ENCODE peak calls at places on chromosomes 2 and 18, in seven cellular contexts. One of them, this sample, is unnamed.

GRCh38 chr18:57640749-57641148 is 19.1 kb upstream of the NARS1 start:
- DNase-seq in AG09309: no peak
- DNase-seq in heart left ventricle: no peak
- DNase-seq in RWPE1: no peak
- DNase-seq in GM06990: no peak
- DNase-seq in endothelial cell of umbilical vein: no peak
- DNase-seq in fibroblast of villous mesenchyme: no peak
- DNase-seq in this sample: no peak

GRCh38 chr2:43068730-43069517 is 157.5 kb downstream of the ZFP36L2 start:
- DNase-seq in GM06990: no peak
- DNase-seq in endothelial cell of umbilical vein: no peak
- DNase-seq in AG09309: no peak
- DNase-seq in heart left ventricle: no peak
- DNase-seq in fibroblast of villous mesenchyme: peak
- DNase-seq in RWPE1: no peak
- DNase-seq in this sample: no peak

GRCh38 chr2:239827511-239827865 is 197.7 kb downstream of the NDUFA10 start:
- DNase-seq in endothelial cell of umbilical vein: no peak
- DNase-seq in AG09309: no peak
- DNase-seq in GM06990: no peak
- DNase-seq in fibroblast of villous mesenchyme: no peak
- DNase-seq in RWPE1: no peak
- DNase-seq in heart left ventricle: peak
- DNase-seq in this sample: no peak

GRCh38 chr2:224646242-224646846 is 61.2 kb upstream of the CUL3 start:
- DNase-seq in RWPE1: no peak
- DNase-seq in AG09309: no peak
- DNase-seq in GM06990: no peak
- DNase-seq in fibroblast of villous mesenchyme: peak
- DNase-seq in heart left ventricle: no peak
- DNase-seq in endothelial cell of umbilical vein: peak
- DNase-seq in this sample: no peak

GRCh38 chr2:174901075-174901474 is 104.1 kb downstream of the CHN1 start:
- DNase-seq in GM06990: no peak
- DNase-seq in AG09309: no peak
- DNase-seq in RWPE1: no peak
- DNase-seq in fibroblast of villous mesenchyme: peak
- DNase-seq in endothelial cell of umbilical vein: no peak
- DNase-seq in heart left ventricle: no peak
- DNase-seq in this sample: no peak

GRCh38 chr2:91477731-91478672 is 2786.5 kb downstream of the RPIA start:
- DNase-seq in heart left ventricle: peak
- DNase-seq in GM06990: peak
- DNase-seq in fibroblast of villous mesenchyme: no peak
- DNase-seq in AG09309: no peak
- DNase-seq in endothelial cell of umbilical vein: peak
- DNase-seq in RWPE1: peak
- DNase-seq in this sample: no peak

GRCh38 chr18:73952296-73952946 is 195.2 kb downstream of the FBXO15 start:
- DNase-seq in GM06990: no peak
- DNase-seq in AG09309: no peak
- DNase-seq in fibroblast of villous mesenchyme: no peak
- DNase-seq in heart left ventricle: no peak
- DNase-seq in endothelial cell of umbilical vein: no peak
- DNase-seq in RWPE1: no peak
- DNase-seq in this sample: no peak

GRCh38 chr2:217301142-217301541 is 441.3 kb upstream of the TNP1 start:
- DNase-seq in heart left ventricle: peak
- DNase-seq in AG09309: no peak
- DNase-seq in RWPE1: no peak
- DNase-seq in endothelial cell of umbilical vein: no peak
- DNase-seq in GM06990: no peak
- DNase-seq in fibroblast of villous mesenchyme: no peak
- DNase-seq in this sample: no peak

GRCh38 chr2:10688921-10689807 is 611 bp downstream of the NOL10 start:
- DNase-seq in fibroblast of villous mesenchyme: no peak
- DNase-seq in endothelial cell of umbilical vein: peak
- DNase-seq in heart left ventricle: peak
- DNase-seq in AG09309: no peak
- DNase-seq in GM06990: no peak
- DNase-seq in RWPE1: no peak
- DNase-seq in this sample: no peak

GRCh38 chr2:201890447-201890846 is 84.1 kb downstream of the CDK15 start:
- DNase-seq in fibroblast of villous mesenchyme: peak
- DNase-seq in heart left ventricle: no peak
- DNase-seq in AG09309: no peak
- DNase-seq in GM06990: no peak
- DNase-seq in RWPE1: peak
- DNase-seq in endothelial cell of umbilical vein: peak
- DNase-seq in this sample: no peak

GRCh38 chr2:145692971-145693478 is 1173.1 kb upstream of the ZEB2 start:
- DNase-seq in fibroblast of villous mesenchyme: peak
- DNase-seq in RWPE1: peak
- DNase-seq in GM06990: peak
- DNase-seq in AG09309: peak
- DNase-seq in heart left ventricle: no peak
- DNase-seq in endothelial cell of umbilical vein: no peak
- DNase-seq in this sample: peak

GRCh38 chr18:62329676-62330454 is 4.8 kb downstream of the TNFRSF11A start:
- DNase-seq in AG09309: peak
- DNase-seq in endothelial cell of umbilical vein: peak
- DNase-seq in fibroblast of villous mesenchyme: peak
- DNase-seq in RWPE1: no peak
- DNase-seq in heart left ventricle: peak
- DNase-seq in GM06990: no peak
- DNase-seq in this sample: no peak

GRCh38 chr2:157746234-157746950 is 117.7 kb upstream of the ACVR1C start:
- DNase-seq in fibroblast of villous mesenchyme: peak
- DNase-seq in endothelial cell of umbilical vein: no peak
- DNase-seq in GM06990: no peak
- DNase-seq in AG09309: no peak
- DNase-seq in RWPE1: no peak
- DNase-seq in heart left ventricle: no peak
- DNase-seq in this sample: no peak

GRCh38 chr2:178732913-178733312 is 74.3 kb downstream of the TTN start:
- DNase-seq in RWPE1: no peak
- DNase-seq in AG09309: no peak
- DNase-seq in GM06990: no peak
- DNase-seq in fibroblast of villous mesenchyme: no peak
- DNase-seq in heart left ventricle: no peak
- DNase-seq in endothelial cell of umbilical vein: no peak
- DNase-seq in this sample: no peak

GRCh38 chr2:42450136-42450535 is 43.6 kb downstream of the KCNG3 start:
- DNase-seq in fibroblast of villous mesenchyme: no peak
- DNase-seq in GM06990: no peak
- DNase-seq in endothelial cell of umbilical vein: no peak
- DNase-seq in AG09309: no peak
- DNase-seq in heart left ventricle: no peak
- DNase-seq in RWPE1: peak
- DNase-seq in this sample: no peak

GRCh38 chr2:238027591-238028415 is 33.0 kb upstream of the SCLY start:
- DNase-seq in RWPE1: no peak
- DNase-seq in AG09309: no peak
- DNase-seq in endothelial cell of umbilical vein: no peak
- DNase-seq in GM06990: no peak
- DNase-seq in heart left ventricle: no peak
- DNase-seq in fibroblast of villous mesenchyme: no peak
- DNase-seq in this sample: no peak

GRCh38 chr2:151337643-151338042 is 19.7 kb upstream of the TNFAIP6 start:
- DNase-seq in AG09309: peak
- DNase-seq in RWPE1: no peak
- DNase-seq in heart left ventricle: no peak
- DNase-seq in GM06990: no peak
- DNase-seq in endothelial cell of umbilical vein: no peak
- DNase-seq in fibroblast of villous mesenchyme: peak
- DNase-seq in this sample: no peak

GRCh38 chr2:60516383-60516811 is 37.1 kb downstream of the BCL11A start:
- DNase-seq in GM06990: no peak
- DNase-seq in RWPE1: no peak
- DNase-seq in heart left ventricle: no peak
- DNase-seq in AG09309: peak
- DNase-seq in fibroblast of villous mesenchyme: peak
- DNase-seq in endothelial cell of umbilical vein: no peak
- DNase-seq in this sample: no peak

GRCh38 chr2:60516826-60517225 is 36.6 kb downstream of the BCL11A start:
- DNase-seq in fibroblast of villous mesenchyme: no peak
- DNase-seq in RWPE1: no peak
- DNase-seq in endothelial cell of umbilical vein: no peak
- DNase-seq in heart left ventricle: no peak
- DNase-seq in GM06990: no peak
- DNase-seq in AG09309: no peak
- DNase-seq in this sample: no peak

GRCh38 chr2:60514886-60515407 is 38.5 kb downstream of the BCL11A start:
- DNase-seq in fibroblast of villous mesenchyme: no peak
- DNase-seq in AG09309: no peak
- DNase-seq in GM06990: no peak
- DNase-seq in endothelial cell of umbilical vein: no peak
- DNase-seq in RWPE1: no peak
- DNase-seq in heart left ventricle: no peak
- DNase-seq in this sample: no peak

GRCh38 chr2:60517441-60517840 is 36.0 kb downstream of the BCL11A start:
- DNase-seq in RWPE1: no peak
- DNase-seq in endothelial cell of umbilical vein: no peak
- DNase-seq in AG09309: no peak
- DNase-seq in heart left ventricle: no peak
- DNase-seq in GM06990: no peak
- DNase-seq in fibroblast of villous mesenchyme: no peak
- DNase-seq in this sample: no peak

GRCh38 chr2:60515751-60516226 is 37.7 kb downstream of the BCL11A start:
- DNase-seq in endothelial cell of umbilical vein: no peak
- DNase-seq in heart left ventricle: no peak
- DNase-seq in AG09309: peak
- DNase-seq in GM06990: peak
- DNase-seq in RWPE1: no peak
- DNase-seq in fibroblast of villous mesenchyme: peak
- DNase-seq in this sample: peak
- TF ChIP-seq CTCF in endothelial cell of umbilical vein: no peak
- TF ChIP-seq CTCF in heart left ventricle: no peak
- TF ChIP-seq CTCF in AG09309: peak
- TF ChIP-seq CTCF in GM06990: peak
- TF ChIP-seq CTCF in RWPE1: no peak
- TF ChIP-seq CTCF in fibroblast of villous mesenchyme: peak
- TF ChIP-seq CTCF in this sample: no peak

DNA sequence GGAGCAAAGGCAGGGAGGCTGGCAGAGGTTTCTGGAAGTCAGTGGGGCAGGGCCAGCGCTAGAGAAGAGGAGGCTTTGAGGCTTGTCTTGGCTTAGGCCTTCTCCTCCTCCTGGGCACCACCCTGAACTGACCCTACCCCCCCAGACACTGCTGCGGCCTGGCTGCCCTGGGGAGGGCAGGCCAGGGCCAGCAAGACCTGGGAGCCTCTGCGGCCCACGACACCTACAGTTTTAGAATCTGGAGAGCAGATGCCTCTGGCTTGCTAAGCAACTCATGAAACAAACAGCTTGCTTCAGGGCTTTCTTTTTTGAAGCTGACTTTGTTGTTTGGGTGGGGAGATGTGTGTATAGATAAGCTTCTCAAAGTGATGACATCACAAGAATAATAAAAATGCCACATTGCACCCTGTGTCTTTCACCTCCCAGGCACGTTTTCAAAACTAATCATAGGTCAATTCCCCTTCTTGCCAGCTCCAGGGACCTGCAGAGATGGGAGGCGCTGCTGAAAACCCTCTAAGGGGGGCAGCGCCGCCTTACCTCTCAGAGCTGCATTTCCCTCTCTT is 46.2 kb upstream of the SMAD7 start:
- DNase-seq in endothelial cell of umbilical vein: no peak
- DNase-seq in fibroblast of villous mesenchyme: peak
- DNase-seq in RWPE1: no peak
- DNase-seq in GM06990: no peak
- DNase-seq in heart left ventricle: peak
- DNase-seq in AG09309: peak
- DNase-seq in this sample: no peak
- TF ChIP-seq CTCF in endothelial cell of umbilical vein: no peak
- TF ChIP-seq CTCF in fibroblast of villous mesenchyme: no peak
- TF ChIP-seq CTCF in RWPE1: no peak
- TF ChIP-seq CTCF in GM06990: no peak
- TF ChIP-seq CTCF in heart left ventricle: no peak
- TF ChIP-seq CTCF in AG09309: no peak
- TF ChIP-seq CTCF in this sample: no peak

GRCh38 chr2:49772299-49772970 is 618.1 kb upstream of the FSHR start:
- DNase-seq in AG09309: no peak
- DNase-seq in endothelial cell of umbilical vein: no peak
- DNase-seq in GM06990: no peak
- DNase-seq in heart left ventricle: no peak
- DNase-seq in RWPE1: no peak
- DNase-seq in fibroblast of villous mesenchyme: no peak
- DNase-seq in this sample: no peak

GRCh38 chr2:49770919-49771318 is 616.6 kb upstream of the FSHR start:
- DNase-seq in fibroblast of villous mesenchyme: no peak
- DNase-seq in endothelial cell of umbilical vein: no peak
- DNase-seq in RWPE1: no peak
- DNase-seq in heart left ventricle: peak
- DNase-seq in AG09309: no peak
- DNase-seq in GM06990: no peak
- DNase-seq in this sample: peak
- TF ChIP-seq CTCF in fibroblast of villous mesenchyme: no peak
- TF ChIP-seq CTCF in endothelial cell of umbilical vein: peak
- TF ChIP-seq CTCF in RWPE1: no peak
- TF ChIP-seq CTCF in heart left ventricle: peak
- TF ChIP-seq CTCF in AG09309: no peak
- TF ChIP-seq CTCF in GM06990: peak
- TF ChIP-seq CTCF in this sample: peak

GRCh38 chr18:32548688-32549087 is 78.0 kb upstream of the GAREM1 start:
- DNase-seq in GM06990: no peak
- DNase-seq in RWPE1: no peak
- DNase-seq in heart left ventricle: no peak
- DNase-seq in fibroblast of villous mesenchyme: no peak
- DNase-seq in endothelial cell of umbilical vein: no peak
- DNase-seq in AG09309: no peak
- DNase-seq in this sample: no peak

GRCh38 chr18:32552421-32553030 is 81.8 kb upstream of the GAREM1 start:
- DNase-seq in endothelial cell of umbilical vein: peak
- DNase-seq in RWPE1: peak
- DNase-seq in GM06990: peak
- DNase-seq in fibroblast of villous mesenchyme: peak
- DNase-seq in AG09309: peak
- DNase-seq in heart left ventricle: peak
- DNase-seq in this sample: peak

GRCh38 chr18:32549248-32549842 is 78.7 kb upstream of the GAREM1 start:
- DNase-seq in AG09309: no peak
- DNase-seq in fibroblast of villous mesenchyme: peak
- DNase-seq in GM06990: no peak
- DNase-seq in RWPE1: peak
- DNase-seq in heart left ventricle: peak
- DNase-seq in endothelial cell of umbilical vein: peak
- DNase-seq in this sample: peak

GRCh38 chr18:32553174-32553573 is 82.5 kb upstream of the GAREM1 start:
- DNase-seq in endothelial cell of umbilical vein: no peak
- DNase-seq in GM06990: no peak
- DNase-seq in heart left ventricle: no peak
- DNase-seq in AG09309: no peak
- DNase-seq in RWPE1: no peak
- DNase-seq in fibroblast of villous mesenchyme: no peak
- DNase-seq in this sample: no peak

GRCh38 chr18:32550958-32551357 is 80.3 kb upstream of the GAREM1 start:
- DNase-seq in endothelial cell of umbilical vein: no peak
- DNase-seq in GM06990: no peak
- DNase-seq in AG09309: no peak
- DNase-seq in heart left ventricle: no peak
- DNase-seq in fibroblast of villous mesenchyme: no peak
- DNase-seq in RWPE1: no peak
- DNase-seq in this sample: no peak
- TF ChIP-seq CTCF in endothelial cell of umbilical vein: no peak
- TF ChIP-seq CTCF in GM06990: no peak
- TF ChIP-seq CTCF in AG09309: peak
- TF ChIP-seq CTCF in heart left ventricle: no peak
- TF ChIP-seq CTCF in fibroblast of villous mesenchyme: peak
- TF ChIP-seq CTCF in RWPE1: no peak
- TF ChIP-seq CTCF in this sample: no peak